ENCODE peak calls at places on chromosomes 1 and 21, in ten cellular contexts. One of them, this sample, is unnamed.

GRCh38 chr1:9476790-9477463 is 62.3 kb upstream of the SLC25A33 start:
- DNase-seq in AG10803: no peak
- DNase-seq in endodermal cell: no peak
- DNase-seq in GOT3: no peak
- DNase-seq in GM12891: no peak
- DNase-seq in stimulated activated CD8-positive, alpha-beta memory T cell treated with anti-CD3 and anti-CD28 coated beads, Interleukin-2, amount 100 ng/mL, for 1 hour: no peak
- DNase-seq in thyroid gland: no peak
- DNase-seq in thoracic aorta: no peak
- DNase-seq in NCI-H1105 treated with DMSO at 0.1 percent for 48 hours: no peak
- DNase-seq in GDM1: no peak
- DNase-seq in this sample: no peak

GRCh38 chr21:34886554-34887385 is 162.3 kb downstream of the RUNX1 start:
- DNase-seq in AG10803: peak
- DNase-seq in endodermal cell: peak
- DNase-seq in GOT3: no peak
- DNase-seq in GM12891: no peak
- DNase-seq in stimulated activated CD8-positive, alpha-beta memory T cell treated with anti-CD3 and anti-CD28 coated beads, Interleukin-2, amount 100 ng/mL, for 1 hour: no peak
- DNase-seq in thyroid gland: no peak
- DNase-seq in thoracic aorta: no peak
- DNase-seq in NCI-H1105 treated with DMSO at 0.1 percent for 48 hours: peak
- DNase-seq in GDM1: no peak
- DNase-seq in this sample: peak

GRCh38 chr1:94799201-94799600 is 21.0 kb upstream of the SLC44A3 start:
- DNase-seq in AG10803: no peak
- DNase-seq in endodermal cell: no peak
- DNase-seq in GOT3: no peak
- DNase-seq in GM12891: no peak
- DNase-seq in stimulated activated CD8-positive, alpha-beta memory T cell treated with anti-CD3 and anti-CD28 coated beads, Interleukin-2, amount 100 ng/mL, for 1 hour: no peak
- DNase-seq in thyroid gland: no peak
- DNase-seq in thoracic aorta: no peak
- DNase-seq in NCI-H1105 treated with DMSO at 0.1 percent for 48 hours: no peak
- DNase-seq in GDM1: no peak
- DNase-seq in this sample: no peak

GRCh38 chr1:229341811-229342304 is 989 bp downstream of the CCSAP start:
- DNase-seq in AG10803: peak
- DNase-seq in endodermal cell: no peak
- DNase-seq in GOT3: no peak
- DNase-seq in GM12891: no peak
- DNase-seq in stimulated activated CD8-positive, alpha-beta memory T cell treated with anti-CD3 and anti-CD28 coated beads, Interleukin-2, amount 100 ng/mL, for 1 hour: no peak
- DNase-seq in thyroid gland: no peak
- DNase-seq in thoracic aorta: no peak
- DNase-seq in NCI-H1105 treated with DMSO at 0.1 percent for 48 hours: peak
- DNase-seq in GDM1: peak
- DNase-seq in this sample: no peak

GRCh38 chr1:226268421-226269124 is 40.4 kb downstream of the LIN9 start:
- DNase-seq in AG10803: peak
- DNase-seq in endodermal cell: no peak
- DNase-seq in GOT3: no peak
- DNase-seq in GM12891: no peak
- DNase-seq in stimulated activated CD8-positive, alpha-beta memory T cell treated with anti-CD3 and anti-CD28 coated beads, Interleukin-2, amount 100 ng/mL, for 1 hour: no peak
- DNase-seq in thyroid gland: no peak
- DNase-seq in thoracic aorta: no peak
- DNase-seq in NCI-H1105 treated with DMSO at 0.1 percent for 48 hours: no peak
- DNase-seq in GDM1: no peak
- DNase-seq in this sample: peak

GRCh38 chr1:247895163-247895637 is at the start of gene OR2W3:
- DNase-seq in AG10803: no peak
- DNase-seq in endodermal cell: no peak
- DNase-seq in GOT3: no peak
- DNase-seq in GM12891: no peak
- DNase-seq in stimulated activated CD8-positive, alpha-beta memory T cell treated with anti-CD3 and anti-CD28 coated beads, Interleukin-2, amount 100 ng/mL, for 1 hour: no peak
- DNase-seq in thyroid gland: no peak
- DNase-seq in thoracic aorta: no peak
- DNase-seq in NCI-H1105 treated with DMSO at 0.1 percent for 48 hours: no peak
- DNase-seq in GDM1: no peak
- DNase-seq in this sample: no peak

GRCh38 chr1:89980605-89981004 is 14.3 kb upstream of the ZNF326 start:
- DNase-seq in AG10803: no peak
- DNase-seq in endodermal cell: no peak
- DNase-seq in GOT3: no peak
- DNase-seq in GM12891: no peak
- DNase-seq in stimulated activated CD8-positive, alpha-beta memory T cell treated with anti-CD3 and anti-CD28 coated beads, Interleukin-2, amount 100 ng/mL, for 1 hour: no peak
- DNase-seq in thyroid gland: no peak
- DNase-seq in thoracic aorta: no peak
- DNase-seq in NCI-H1105 treated with DMSO at 0.1 percent for 48 hours: no peak
- DNase-seq in GDM1: no peak
- DNase-seq in this sample: peak

GRCh38 chr21:36976882-36977651 is 10.6 kb upstream of the HLCS start:
- DNase-seq in AG10803: peak
- DNase-seq in endodermal cell: peak
- DNase-seq in GOT3: no peak
- DNase-seq in GM12891: no peak
- DNase-seq in stimulated activated CD8-positive, alpha-beta memory T cell treated with anti-CD3 and anti-CD28 coated beads, Interleukin-2, amount 100 ng/mL, for 1 hour: no peak
- DNase-seq in thyroid gland: peak
- DNase-seq in thoracic aorta: no peak
- DNase-seq in NCI-H1105 treated with DMSO at 0.1 percent for 48 hours: peak
- DNase-seq in GDM1: peak
- DNase-seq in this sample: peak

This sample was measured in NCI-H1417.